ENCODE peak calls at places on chromosomes 1 and 21, in eight cellular contexts. One of them, this sample, is unnamed.

GRCh38 chr1:29548091-29548490 is 311.8 kb downstream of the PTPRU start:
- DNase-seq in lower leg skin: peak; percentile 70
- DNase-seq in IMR-90: no peak
- DNase-seq in sigmoid colon: peak; percentile 44
- DNase-seq in body of pancreas: no peak
- DNase-seq in HCT116: no peak
- DNase-seq in suprapubic skin: peak; percentile 15
- DNase-seq in heart left ventricle: no peak
- DNase-seq in this sample: no peak

GRCh38 chr1:210332719-210333398 is 4.2 kb downstream of the HHAT start:
- DNase-seq in lower leg skin: no peak
- DNase-seq in IMR-90: no peak
- DNase-seq in sigmoid colon: no peak
- DNase-seq in body of pancreas: no peak
- DNase-seq in HCT116: no peak
- DNase-seq in suprapubic skin: no peak
- DNase-seq in heart left ventricle: no peak
- DNase-seq in this sample: no peak

GRCh38 chr1:162145280-162145965 is 75.9 kb downstream of the NOS1AP start:
- DNase-seq in lower leg skin: no peak
- DNase-seq in IMR-90: no peak
- DNase-seq in sigmoid colon: no peak
- DNase-seq in body of pancreas: no peak
- DNase-seq in HCT116: no peak
- DNase-seq in suprapubic skin: no peak
- DNase-seq in heart left ventricle: no peak
- DNase-seq in this sample: no peak

GRCh38 chr1:1781526-1781903 is 3.2 kb upstream of the NADK start:
- DNase-seq in lower leg skin: no peak
- DNase-seq in IMR-90: no peak
- DNase-seq in sigmoid colon: no peak
- DNase-seq in body of pancreas: no peak
- DNase-seq in HCT116: no peak
- DNase-seq in suprapubic skin: no peak
- DNase-seq in heart left ventricle: no peak
- DNase-seq in this sample: no peak

GRCh38 chr1:58922302-58923089 is 138.6 kb upstream of the JUN start:
- DNase-seq in lower leg skin: no peak
- DNase-seq in IMR-90: peak; percentile 44
- DNase-seq in sigmoid colon: peak; percentile 91
- DNase-seq in body of pancreas: peak; percentile 62
- DNase-seq in HCT116: no peak
- DNase-seq in suprapubic skin: peak; percentile 70
- DNase-seq in heart left ventricle: peak; percentile 45
- DNase-seq in this sample: no peak

GRCh38 chr1:2609271-2610035 is 22.9 kb downstream of the PRXL2B start:
- DNase-seq in lower leg skin: peak; percentile 79
- DNase-seq in IMR-90: no peak
- DNase-seq in sigmoid colon: no peak
- DNase-seq in body of pancreas: no peak
- DNase-seq in HCT116: no peak
- DNase-seq in suprapubic skin: peak; percentile 55
- DNase-seq in heart left ventricle: no peak
- DNase-seq in this sample: no peak

GRCh38 chr1:115301438-115302020 is 36.5 kb downstream of the NGF start:
- DNase-seq in lower leg skin: no peak
- DNase-seq in IMR-90: no peak
- DNase-seq in sigmoid colon: no peak
- DNase-seq in body of pancreas: no peak
- DNase-seq in HCT116: no peak
- DNase-seq in suprapubic skin: no peak
- DNase-seq in heart left ventricle: no peak
- DNase-seq in this sample: no peak

GRCh38 chr21:38999148-38999547 is 184.1 kb downstream of the PSMG1 start:
- DNase-seq in lower leg skin: no peak
- DNase-seq in IMR-90: peak; percentile 64
- DNase-seq in sigmoid colon: no peak
- DNase-seq in body of pancreas: no peak
- DNase-seq in HCT116: no peak
- DNase-seq in suprapubic skin: no peak
- DNase-seq in heart left ventricle: no peak
- DNase-seq in this sample: no peak

GRCh38 chr1:63318255-63319068 is 3.9 kb upstream of the FOXD3 start:
- DNase-seq in lower leg skin: peak; percentile 80
- DNase-seq in IMR-90: no peak
- DNase-seq in sigmoid colon: no peak
- DNase-seq in body of pancreas: no peak
- DNase-seq in HCT116: no peak
- DNase-seq in suprapubic skin: no peak
- DNase-seq in heart left ventricle: no peak
- DNase-seq in this sample: no peak

GRCh38 chr1:156368889-156369684 is at the start of gene RHBG:
- DNase-seq in lower leg skin: no peak
- DNase-seq in IMR-90: peak; percentile 2
- DNase-seq in sigmoid colon: no peak
- DNase-seq in body of pancreas: peak; percentile 85
- DNase-seq in HCT116: no peak
- DNase-seq in suprapubic skin: no peak
- DNase-seq in heart left ventricle: peak; percentile 21
- DNase-seq in this sample: no peak

GRCh38 chr1:151790940-151791651 is 796 bp upstream of the TDRKH start:
- DNase-seq in lower leg skin: no peak
- DNase-seq in IMR-90: no peak
- DNase-seq in sigmoid colon: no peak
- DNase-seq in body of pancreas: no peak
- DNase-seq in HCT116: no peak
- DNase-seq in suprapubic skin: no peak
- DNase-seq in heart left ventricle: no peak
- DNase-seq in this sample: peak; percentile 75

GRCh38 chr1:151787689-151788088 is 2.6 kb downstream of the TDRKH start:
- DNase-seq in lower leg skin: no peak
- DNase-seq in IMR-90: no peak
- DNase-seq in sigmoid colon: no peak
- DNase-seq in body of pancreas: no peak
- DNase-seq in HCT116: no peak
- DNase-seq in suprapubic skin: no peak
- DNase-seq in heart left ventricle: no peak
- DNase-seq in this sample: no peak

DNA sequence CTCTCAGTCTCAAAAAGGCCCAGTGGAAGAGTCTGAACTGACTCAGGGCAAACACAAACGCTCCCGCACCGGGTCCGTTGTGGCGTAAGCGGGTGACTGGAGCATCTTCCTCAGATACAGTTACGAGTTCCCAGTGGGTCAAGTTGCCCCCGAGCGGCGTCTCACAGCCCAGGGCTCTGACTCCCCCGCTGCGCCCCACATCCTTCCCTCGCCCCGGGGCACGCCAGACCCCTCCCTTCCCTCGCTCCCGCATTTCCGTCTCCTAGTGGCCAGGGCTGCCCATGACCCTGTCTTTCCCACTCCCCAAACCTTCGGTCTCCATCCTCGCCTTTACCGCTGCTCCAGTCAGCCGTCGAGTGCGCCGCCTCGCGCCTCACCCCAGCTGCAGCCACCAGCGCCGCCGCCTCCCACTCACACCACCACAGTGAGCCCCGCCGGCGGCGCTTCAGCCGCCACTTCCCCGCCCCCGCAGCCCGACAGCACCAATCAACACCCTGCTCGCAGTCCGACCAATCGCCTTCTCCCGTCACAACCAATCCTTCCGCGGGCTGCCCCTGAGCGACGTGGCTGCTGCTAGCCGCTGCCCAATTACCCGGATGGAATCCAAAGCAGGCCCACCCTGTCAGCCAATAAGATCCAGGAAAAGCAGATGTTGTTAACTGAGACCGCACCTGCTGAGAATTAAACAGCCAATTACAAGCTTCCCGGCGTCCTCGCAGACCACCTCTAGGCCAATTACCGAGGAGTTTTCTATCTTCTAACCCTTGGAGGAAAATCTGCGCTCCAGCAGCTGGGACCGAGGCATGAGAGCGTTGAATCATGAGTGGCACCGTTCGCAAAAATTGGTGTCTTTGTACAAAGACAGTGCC is at the start of gene TDRKH:
- DNase-seq in lower leg skin: peak; percentile 100
- DNase-seq in IMR-90: peak; percentile 99
- DNase-seq in sigmoid colon: peak; percentile 99
- DNase-seq in body of pancreas: peak; percentile 98
- DNase-seq in HCT116: peak; percentile 99
- DNase-seq in suprapubic skin: peak; percentile 99
- DNase-seq in heart left ventricle: peak; percentile 99
- DNase-seq in this sample: peak; percentile 100
- TF ChIP-seq POLR2A in lower leg skin: no peak
- TF ChIP-seq POLR2A in IMR-90: no peak
- TF ChIP-seq POLR2A in sigmoid colon: no peak
- TF ChIP-seq POLR2A in body of pancreas: peak; percentile 60
- TF ChIP-seq POLR2A in HCT116: no peak
- TF ChIP-seq POLR2A in suprapubic skin: peak; percentile 45
- TF ChIP-seq POLR2A in heart left ventricle: no peak
- TF ChIP-seq POLR2A in this sample: peak; percentile 92

GRCh38 chr1:201649776-201650607 is 111.1 kb downstream of the NAV1 start:
- DNase-seq in lower leg skin: peak; percentile 96
- DNase-seq in IMR-90: peak; percentile 70
- DNase-seq in sigmoid colon: peak; percentile 93
- DNase-seq in body of pancreas: peak; percentile 60
- DNase-seq in HCT116: peak; percentile 43
- DNase-seq in suprapubic skin: peak; percentile 87
- DNase-seq in heart left ventricle: peak; percentile 87
- DNase-seq in this sample: no peak
- TF ChIP-seq POLR2A in lower leg skin: no peak
- TF ChIP-seq POLR2A in IMR-90: peak; percentile 54
- TF ChIP-seq POLR2A in sigmoid colon: no peak
- TF ChIP-seq POLR2A in body of pancreas: peak; percentile 20
- TF ChIP-seq POLR2A in HCT116: no peak
- TF ChIP-seq POLR2A in suprapubic skin: no peak
- TF ChIP-seq POLR2A in heart left ventricle: no peak
- TF ChIP-seq POLR2A in this sample: no peak

DNA sequence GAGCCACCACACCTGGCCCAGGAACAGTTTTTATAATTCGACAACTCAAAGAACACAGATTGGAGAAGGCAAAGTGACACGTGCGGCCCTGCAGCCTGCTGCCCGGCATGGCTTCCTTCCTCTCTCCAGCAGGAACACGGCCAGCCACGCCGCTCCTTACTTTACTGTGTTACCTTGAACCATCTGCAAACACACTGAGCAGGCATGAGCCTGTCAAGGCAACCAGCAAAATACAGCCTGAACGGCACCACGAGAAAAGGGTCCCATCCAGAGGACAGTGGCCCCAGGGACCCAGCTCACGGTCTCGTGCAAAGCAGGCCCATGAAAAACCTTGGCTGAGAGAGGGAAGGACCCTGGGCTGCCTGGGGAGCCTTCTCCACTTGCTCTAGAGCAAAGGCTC is 38.8 kb downstream of the NPHP4 start:
- DNase-seq in lower leg skin: peak; percentile 68
- DNase-seq in IMR-90: no peak
- DNase-seq in sigmoid colon: no peak
- DNase-seq in body of pancreas: no peak
- DNase-seq in HCT116: no peak
- DNase-seq in suprapubic skin: peak; percentile 36
- DNase-seq in heart left ventricle: no peak
- DNase-seq in this sample: no peak
- TF ChIP-seq POLR2A in lower leg skin: no peak
- TF ChIP-seq POLR2A in IMR-90: no peak
- TF ChIP-seq POLR2A in sigmoid colon: no peak
- TF ChIP-seq POLR2A in body of pancreas: no peak
- TF ChIP-seq POLR2A in HCT116: no peak
- TF ChIP-seq POLR2A in suprapubic skin: no peak
- TF ChIP-seq POLR2A in heart left ventricle: no peak
- TF ChIP-seq POLR2A in this sample: no peak

GRCh38 chr1:99306056-99306455 is 41.8 kb downstream of the PLPPR4 start:
- DNase-seq in lower leg skin: no peak
- DNase-seq in IMR-90: no peak
- DNase-seq in sigmoid colon: no peak
- DNase-seq in body of pancreas: no peak
- DNase-seq in HCT116: no peak
- DNase-seq in suprapubic skin: no peak
- DNase-seq in heart left ventricle: no peak
- DNase-seq in this sample: no peak

GRCh38 chr1:99306644-99307043 is 42.4 kb downstream of the PLPPR4 start:
- DNase-seq in lower leg skin: no peak
- DNase-seq in IMR-90: no peak
- DNase-seq in sigmoid colon: no peak
- DNase-seq in body of pancreas: no peak
- DNase-seq in HCT116: no peak
- DNase-seq in suprapubic skin: no peak
- DNase-seq in heart left ventricle: no peak
- DNase-seq in this sample: no peak

GRCh38 chr1:99305626-99306025 is 41.3 kb downstream of the PLPPR4 start:
- DNase-seq in lower leg skin: no peak
- DNase-seq in IMR-90: peak; percentile 41
- DNase-seq in sigmoid colon: no peak
- DNase-seq in body of pancreas: no peak
- DNase-seq in HCT116: no peak
- DNase-seq in suprapubic skin: no peak
- DNase-seq in heart left ventricle: no peak
- DNase-seq in this sample: no peak

GRCh38 chr1:99304725-99305282 is 40.5 kb downstream of the PLPPR4 start:
- DNase-seq in lower leg skin: no peak
- DNase-seq in IMR-90: no peak
- DNase-seq in sigmoid colon: no peak
- DNase-seq in body of pancreas: no peak
- DNase-seq in HCT116: no peak
- DNase-seq in suprapubic skin: no peak
- DNase-seq in heart left ventricle: no peak
- DNase-seq in this sample: no peak
- TF ChIP-seq POLR2A in lower leg skin: no peak
- TF ChIP-seq POLR2A in IMR-90: no peak
- TF ChIP-seq POLR2A in sigmoid colon: no peak
- TF ChIP-seq POLR2A in body of pancreas: no peak
- TF ChIP-seq POLR2A in HCT116: no peak
- TF ChIP-seq POLR2A in suprapubic skin: no peak
- TF ChIP-seq POLR2A in heart left ventricle: no peak
- TF ChIP-seq POLR2A in this sample: no peak

GRCh38 chr1:13623021-13623637 is 39.5 kb downstream of the PDPN start:
- DNase-seq in lower leg skin: peak; percentile 80
- DNase-seq in IMR-90: no peak
- DNase-seq in sigmoid colon: no peak
- DNase-seq in body of pancreas: no peak
- DNase-seq in HCT116: no peak
- DNase-seq in suprapubic skin: no peak
- DNase-seq in heart left ventricle: no peak
- DNase-seq in this sample: no peak

GRCh38 chr1:13619909-13620308 is 36.3 kb downstream of the PDPN start:
- DNase-seq in lower leg skin: no peak
- DNase-seq in IMR-90: no peak
- DNase-seq in sigmoid colon: no peak
- DNase-seq in body of pancreas: peak; percentile 11
- DNase-seq in HCT116: no peak
- DNase-seq in suprapubic skin: peak; percentile 65
- DNase-seq in heart left ventricle: no peak
- DNase-seq in this sample: no peak

GRCh38 chr1:13618483-13618882 is 34.9 kb downstream of the PDPN start:
- DNase-seq in lower leg skin: no peak
- DNase-seq in IMR-90: no peak
- DNase-seq in sigmoid colon: no peak
- DNase-seq in body of pancreas: no peak
- DNase-seq in HCT116: no peak
- DNase-seq in suprapubic skin: peak; percentile 24
- DNase-seq in heart left ventricle: no peak
- DNase-seq in this sample: no peak

GRCh38 chr1:13617773-13618172 is 34.1 kb downstream of the PDPN start:
- DNase-seq in lower leg skin: no peak
- DNase-seq in IMR-90: no peak
- DNase-seq in sigmoid colon: no peak
- DNase-seq in body of pancreas: no peak
- DNase-seq in HCT116: no peak
- DNase-seq in suprapubic skin: no peak
- DNase-seq in heart left ventricle: no peak
- DNase-seq in this sample: no peak

GRCh38 chr1:13620825-13621224 is 37.2 kb downstream of the PDPN start:
- DNase-seq in lower leg skin: peak; percentile 59
- DNase-seq in IMR-90: no peak
- DNase-seq in sigmoid colon: no peak
- DNase-seq in body of pancreas: no peak
- DNase-seq in HCT116: no peak
- DNase-seq in suprapubic skin: peak; percentile 40
- DNase-seq in heart left ventricle: no peak
- DNase-seq in this sample: no peak
- TF ChIP-seq POLR2A in lower leg skin: no peak
- TF ChIP-seq POLR2A in IMR-90: no peak
- TF ChIP-seq POLR2A in sigmoid colon: no peak
- TF ChIP-seq POLR2A in body of pancreas: no peak
- TF ChIP-seq POLR2A in HCT116: no peak
- TF ChIP-seq POLR2A in suprapubic skin: no peak
- TF ChIP-seq POLR2A in heart left ventricle: no peak
- TF ChIP-seq POLR2A in this sample: no peak

This sample was measured in H54.